ENCODE peak calls at places on chromosome 16, in four cellular contexts. One of them, this sample, is unnamed.
A peak's percentile ranks its signal among the peaks of the same experiment; 100 is the strongest.

GRCh38 chr16:21326459-21326858 is 48.4 kb upstream of the CRYM start:
- DNase-seq in T47D: no peak
- DNase-seq in colonic mucosa: no peak
- DNase-seq in frontal cortex: no peak
- DNase-seq in this sample: no peak

GRCh38 chr16:67443299-67443698 is 12.4 kb downstream of the HSD11B2 start:
- DNase-seq in T47D: no peak
- DNase-seq in colonic mucosa: no peak
- DNase-seq in frontal cortex: no peak
- DNase-seq in this sample: no peak

GRCh38 chr16:380837-381787 is 666 bp downstream of the PGAP6 start:
- DNase-seq in T47D: no peak
- DNase-seq in colonic mucosa: peak; percentile 55
- DNase-seq in frontal cortex: no peak
- DNase-seq in this sample: no peak

GRCh38 chr16:81486555-81487061 is 42.0 kb downstream of the CMIP start:
- DNase-seq in T47D: no peak
- DNase-seq in colonic mucosa: peak; percentile 45
- DNase-seq in frontal cortex: no peak
- DNase-seq in this sample: no peak

GRCh38 chr16:8588703-8589292 is 1.5 kb downstream of the TMEM114 start:
- DNase-seq in T47D: no peak
- DNase-seq in colonic mucosa: no peak
- DNase-seq in frontal cortex: no peak
- DNase-seq in this sample: no peak

GRCh38 chr16:592518-593306 is 2.8 kb downstream of the RAB40C start:
- DNase-seq in T47D: no peak
- DNase-seq in colonic mucosa: peak; percentile 68
- DNase-seq in frontal cortex: no peak
- DNase-seq in this sample: no peak

GRCh38 chr16:27767971-27768591 is 218.1 kb downstream of the KATNIP start:
- DNase-seq in T47D: no peak
- DNase-seq in colonic mucosa: no peak
- DNase-seq in frontal cortex: no peak
- DNase-seq in this sample: no peak

GRCh38 chr16:14013145-14013570 is 58.0 kb upstream of the MRTFB start:
- DNase-seq in T47D: no peak
- DNase-seq in colonic mucosa: no peak
- DNase-seq in frontal cortex: no peak
- DNase-seq in this sample: no peak

GRCh38 chr16:66402591-66403230 is 24.4 kb upstream of the BEAN1 start:
- DNase-seq in T47D: no peak
- DNase-seq in colonic mucosa: no peak
- DNase-seq in frontal cortex: no peak
- DNase-seq in this sample: no peak

GRCh38 chr16:26665166-26665939 is 401.4 kb upstream of the C16orf82 start:
- DNase-seq in T47D: no peak
- DNase-seq in colonic mucosa: no peak
- DNase-seq in frontal cortex: no peak
- DNase-seq in this sample: no peak

GRCh38 chr16:70381604-70382342 is 35.1 kb downstream of the DDX19A start:
- DNase-seq in T47D: no peak
- DNase-seq in colonic mucosa: no peak
- DNase-seq in frontal cortex: no peak
- DNase-seq in this sample: no peak

GRCh38 chr16:50267651-50268050 is 1.3 kb downstream of the ADCY7 start:
- DNase-seq in T47D: no peak
- DNase-seq in colonic mucosa: peak; percentile 37
- DNase-seq in frontal cortex: no peak
- DNase-seq in this sample: no peak

GRCh38 chr16:86854895-86855294 is 276.5 kb downstream of the FOXL1 start:
- DNase-seq in T47D: no peak
- DNase-seq in colonic mucosa: no peak
- DNase-seq in frontal cortex: no peak
- DNase-seq in this sample: no peak

GRCh38 chr16:57194512-57194911 is 8.4 kb downstream of the RSPRY1 start:
- DNase-seq in T47D: no peak
- DNase-seq in colonic mucosa: no peak
- DNase-seq in frontal cortex: no peak
- DNase-seq in this sample: no peak

GRCh38 chr16:4494746-4495490 is 18.7 kb downstream of the HMOX2 start:
- DNase-seq in T47D: no peak
- DNase-seq in colonic mucosa: no peak
- DNase-seq in frontal cortex: no peak
- DNase-seq in this sample: no peak

GRCh38 chr16:496097-496886 is 31.2 kb upstream of the CAPN15 start:
- DNase-seq in T47D: no peak
- DNase-seq in colonic mucosa: no peak
- DNase-seq in frontal cortex: no peak
- DNase-seq in this sample: no peak

GRCh38 chr16:89170346-89171215 is 967 bp upstream of the CDH15 start:
- DNase-seq in T47D: peak; percentile 73
- DNase-seq in colonic mucosa: peak; percentile 88
- DNase-seq in frontal cortex: no peak
- DNase-seq in this sample: no peak

GRCh38 chr16:88077328-88078108 is 126.3 kb downstream of the BANP start:
- DNase-seq in T47D: peak; percentile 88
- DNase-seq in colonic mucosa: no peak
- DNase-seq in frontal cortex: no peak
- DNase-seq in this sample: no peak

GRCh38 chr16:54545890-54546476 is 259.4 kb upstream of the IRX3 start:
- DNase-seq in T47D: no peak
- DNase-seq in colonic mucosa: no peak
- DNase-seq in frontal cortex: no peak
- DNase-seq in this sample: no peak

GRCh38 chr16:67661101-67661661 is 421 bp downstream of the PARD6A start:
- DNase-seq in T47D: peak; percentile 73
- DNase-seq in colonic mucosa: no peak
- DNase-seq in frontal cortex: peak; percentile 56
- DNase-seq in this sample: peak; percentile 65

GRCh38 chr16:3819741-3820724 is 60.5 kb downstream of the CREBBP start:
- DNase-seq in T47D: no peak
- DNase-seq in colonic mucosa: peak; percentile 52
- DNase-seq in frontal cortex: peak; percentile 19
- DNase-seq in this sample: no peak

GRCh38 chr16:35463358-35463757 is 2003.9 kb downstream of the TP53TG3F start:
- DNase-seq in T47D: no peak
- DNase-seq in colonic mucosa: no peak
- DNase-seq in frontal cortex: no peak
- DNase-seq in this sample: no peak

GRCh38 chr16:66758086-66758485 is 6.7 kb upstream of the DYNC1LI2 start:
- DNase-seq in T47D: no peak
- DNase-seq in colonic mucosa: no peak
- DNase-seq in frontal cortex: no peak
- DNase-seq in this sample: no peak

GRCh38 chr16:11604783-11605563 is 18.3 kb upstream of the LITAF start:
- DNase-seq in T47D: no peak
- DNase-seq in colonic mucosa: peak; percentile 62
- DNase-seq in frontal cortex: no peak
- DNase-seq in this sample: no peak

GRCh38 chr16:88570691-88571092 is 489 bp downstream of the ZC3H18 start:
- DNase-seq in T47D: no peak
- DNase-seq in colonic mucosa: peak; percentile 42
- DNase-seq in frontal cortex: no peak
- DNase-seq in this sample: no peak

GRCh38 chr16:28326881-28327610 is 34.7 kb downstream of the SBK1 start:
- DNase-seq in T47D: no peak
- DNase-seq in colonic mucosa: peak; percentile 60
- DNase-seq in frontal cortex: peak; percentile 44
- DNase-seq in this sample: peak; percentile 90